ENCODE peak calls at places on chromosomes 11 and 22, in eight cellular contexts. One of them, this sample, is unnamed.

GRCh38 chr11:95358516-95359322 is 127.7 kb upstream of the SESN3 start:
- DNase-seq in heart right ventricle: peak; percentile 40
- DNase-seq in breast epithelium: peak; percentile 71
- DNase-seq in upper lobe of right lung: no peak
- DNase-seq in heart left ventricle: peak; percentile 27
- DNase-seq in thoracic aorta: no peak
- DNase-seq in RWPE1: no peak
- DNase-seq in A549: peak; percentile 1
- DNase-seq in this sample: no peak

GRCh38 chr11:4072668-4073285 is 21.8 kb upstream of the RRM1 start:
- DNase-seq in heart right ventricle: peak; percentile 69
- DNase-seq in breast epithelium: peak; percentile 56
- DNase-seq in upper lobe of right lung: no peak
- DNase-seq in heart left ventricle: peak; percentile 60
- DNase-seq in thoracic aorta: no peak
- DNase-seq in RWPE1: peak; percentile 67
- DNase-seq in A549: peak; percentile 80
- DNase-seq in this sample: peak; percentile 16

GRCh38 chr22:29689872-29690213 is 30.0 kb upstream of the CABP7 start:
- DNase-seq in heart right ventricle: peak; percentile 43
- DNase-seq in breast epithelium: no peak
- DNase-seq in upper lobe of right lung: peak; percentile 78
- DNase-seq in heart left ventricle: peak; percentile 59
- DNase-seq in thoracic aorta: no peak
- DNase-seq in RWPE1: no peak
- DNase-seq in A549: peak; percentile 30
- DNase-seq in this sample: no peak

GRCh38 chr22:49062155-49063039 is 765.3 kb downstream of the BRD1 start:
- DNase-seq in heart right ventricle: no peak
- DNase-seq in breast epithelium: no peak
- DNase-seq in upper lobe of right lung: peak; percentile 46
- DNase-seq in heart left ventricle: no peak
- DNase-seq in thoracic aorta: no peak
- DNase-seq in RWPE1: no peak
- DNase-seq in A549: no peak
- DNase-seq in this sample: no peak

GRCh38 chr22:39478461-39478860 is 21.6 kb downstream of the MGAT3 start:
- DNase-seq in heart right ventricle: no peak
- DNase-seq in breast epithelium: no peak
- DNase-seq in upper lobe of right lung: no peak
- DNase-seq in heart left ventricle: no peak
- DNase-seq in thoracic aorta: no peak
- DNase-seq in RWPE1: no peak
- DNase-seq in A549: no peak
- DNase-seq in this sample: no peak

GRCh38 chr11:68383976-68384501 is 71.6 kb downstream of the LRP5 start:
- DNase-seq in heart right ventricle: peak; percentile 75
- DNase-seq in breast epithelium: no peak
- DNase-seq in upper lobe of right lung: no peak
- DNase-seq in heart left ventricle: peak; percentile 62
- DNase-seq in thoracic aorta: peak; percentile 55
- DNase-seq in RWPE1: peak; percentile 51
- DNase-seq in A549: peak; percentile 60
- DNase-seq in this sample: no peak

GRCh38 chr22:41193829-41194228 is 11.3 kb upstream of the L3MBTL2 start:
- DNase-seq in heart right ventricle: no peak
- DNase-seq in breast epithelium: no peak
- DNase-seq in upper lobe of right lung: no peak
- DNase-seq in heart left ventricle: no peak
- DNase-seq in thoracic aorta: no peak
- DNase-seq in RWPE1: no peak
- DNase-seq in A549: no peak
- DNase-seq in this sample: no peak

GRCh38 chr11:84564180-84564866 is 1062.8 kb downstream of the DLG2 start:
- DNase-seq in heart right ventricle: no peak
- DNase-seq in breast epithelium: no peak
- DNase-seq in upper lobe of right lung: no peak
- DNase-seq in heart left ventricle: no peak
- DNase-seq in thoracic aorta: no peak
- DNase-seq in RWPE1: peak; percentile 37
- DNase-seq in A549: peak; percentile 87
- DNase-seq in this sample: peak; percentile 5

GRCh38 chr22:41913842-41914534 is 886 bp downstream of the SHISA8 start:
- DNase-seq in heart right ventricle: no peak
- DNase-seq in breast epithelium: no peak
- DNase-seq in upper lobe of right lung: no peak
- DNase-seq in heart left ventricle: no peak
- DNase-seq in thoracic aorta: no peak
- DNase-seq in RWPE1: no peak
- DNase-seq in A549: no peak
- DNase-seq in this sample: no peak

GRCh38 chr22:19882446-19883381 is 28.0 kb upstream of the GNB1L start:
- DNase-seq in heart right ventricle: no peak
- DNase-seq in breast epithelium: no peak
- DNase-seq in upper lobe of right lung: peak; percentile 44
- DNase-seq in heart left ventricle: peak; percentile 16
- DNase-seq in thoracic aorta: peak; percentile 0
- DNase-seq in RWPE1: no peak
- DNase-seq in A549: no peak
- DNase-seq in this sample: no peak

GRCh38 chr11:985848-986247 is 50.7 kb downstream of the MUC6 start:
- DNase-seq in heart right ventricle: no peak
- DNase-seq in breast epithelium: no peak
- DNase-seq in upper lobe of right lung: no peak
- DNase-seq in heart left ventricle: no peak
- DNase-seq in thoracic aorta: no peak
- DNase-seq in RWPE1: no peak
- DNase-seq in A549: no peak
- DNase-seq in this sample: no peak

GRCh38 chr11:133515075-133515474 is 17.2 kb downstream of the OPCML start:
- DNase-seq in heart right ventricle: no peak
- DNase-seq in breast epithelium: no peak
- DNase-seq in upper lobe of right lung: no peak
- DNase-seq in heart left ventricle: no peak
- DNase-seq in thoracic aorta: no peak
- DNase-seq in RWPE1: no peak
- DNase-seq in A549: no peak
- DNase-seq in this sample: no peak

GRCh38 chr11:106304274-106304673 is 226.8 kb downstream of the AASDHPPT start:
- DNase-seq in heart right ventricle: no peak
- DNase-seq in breast epithelium: no peak
- DNase-seq in upper lobe of right lung: no peak
- DNase-seq in heart left ventricle: no peak
- DNase-seq in thoracic aorta: no peak
- DNase-seq in RWPE1: no peak
- DNase-seq in A549: no peak
- DNase-seq in this sample: no peak

GRCh38 chr11:7251836-7252682 is at the start of gene SYT9:
- DNase-seq in heart right ventricle: peak; percentile 11
- DNase-seq in breast epithelium: no peak
- DNase-seq in upper lobe of right lung: peak; percentile 79
- DNase-seq in heart left ventricle: peak; percentile 24
- DNase-seq in thoracic aorta: no peak
- DNase-seq in RWPE1: peak; percentile 22
- DNase-seq in A549: peak; percentile 21
- DNase-seq in this sample: no peak

GRCh38 chr11:31826530-31827438 is 15.7 kb upstream of the PAX6 start:
- DNase-seq in heart right ventricle: no peak
- DNase-seq in breast epithelium: no peak
- DNase-seq in upper lobe of right lung: no peak
- DNase-seq in heart left ventricle: no peak
- DNase-seq in thoracic aorta: no peak
- DNase-seq in RWPE1: no peak
- DNase-seq in A549: no peak
- DNase-seq in this sample: no peak

GRCh38 chr22:32331918-32332725 is 25.5 kb upstream of the RFPL3 start:
- DNase-seq in heart right ventricle: no peak
- DNase-seq in breast epithelium: no peak
- DNase-seq in upper lobe of right lung: peak; percentile 52
- DNase-seq in heart left ventricle: no peak
- DNase-seq in thoracic aorta: no peak
- DNase-seq in RWPE1: no peak
- DNase-seq in A549: no peak
- DNase-seq in this sample: no peak

GRCh38 chr22:32333141-32333768 is 24.4 kb upstream of the RFPL3 start:
- DNase-seq in heart right ventricle: no peak
- DNase-seq in breast epithelium: no peak
- DNase-seq in upper lobe of right lung: peak; percentile 32
- DNase-seq in heart left ventricle: peak; percentile 10
- DNase-seq in thoracic aorta: no peak
- DNase-seq in RWPE1: no peak
- DNase-seq in A549: no peak
- DNase-seq in this sample: no peak

GRCh38 chr22:32334640-32335365 is 22.9 kb upstream of the RFPL3 start:
- DNase-seq in heart right ventricle: peak; percentile 34
- DNase-seq in breast epithelium: no peak
- DNase-seq in upper lobe of right lung: peak; percentile 57
- DNase-seq in heart left ventricle: peak; percentile 19
- DNase-seq in thoracic aorta: no peak
- DNase-seq in RWPE1: no peak
- DNase-seq in A549: no peak
- DNase-seq in this sample: no peak

GRCh38 chr22:32335471-32335870 is 22.2 kb upstream of the RFPL3 start:
- DNase-seq in heart right ventricle: no peak
- DNase-seq in breast epithelium: no peak
- DNase-seq in upper lobe of right lung: peak; percentile 34
- DNase-seq in heart left ventricle: peak; percentile 12
- DNase-seq in thoracic aorta: no peak
- DNase-seq in RWPE1: no peak
- DNase-seq in A549: no peak
- DNase-seq in this sample: no peak

DNA sequence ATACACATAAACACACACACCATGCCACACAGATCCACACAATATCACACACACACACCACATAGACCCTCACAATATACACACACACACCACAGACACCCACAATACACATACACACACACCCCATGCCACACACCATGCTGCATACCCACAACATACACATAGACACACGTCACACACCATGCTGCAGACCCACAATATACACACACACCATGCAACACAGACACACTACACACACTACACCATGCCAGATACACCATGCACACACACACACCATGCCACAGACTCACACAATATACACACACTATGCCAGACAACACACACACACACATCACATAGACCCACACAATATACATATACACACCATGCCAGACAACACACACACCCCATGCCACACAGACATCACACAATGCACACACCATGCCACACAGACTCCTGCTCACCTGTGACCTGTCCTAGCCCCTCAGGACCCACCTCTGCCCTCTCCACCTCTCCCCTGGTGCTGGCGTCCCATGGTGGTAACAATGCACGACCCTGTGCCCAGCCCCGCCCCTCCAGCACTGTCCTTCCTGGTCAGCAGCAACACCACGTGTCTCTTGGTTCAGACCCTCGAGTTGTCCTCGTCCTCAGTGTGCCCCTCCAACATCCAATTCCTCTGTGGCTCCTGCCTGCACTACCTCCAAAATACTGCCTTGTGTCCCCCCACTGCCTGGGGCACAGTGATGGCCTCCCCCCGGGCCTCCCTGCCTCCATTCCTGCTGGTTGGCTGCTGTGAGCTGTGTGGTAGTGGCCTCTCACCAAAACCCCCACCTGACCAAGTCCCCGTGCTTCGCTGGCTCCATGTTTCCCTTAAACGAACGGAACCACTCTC is 23.7 kb upstream of the RFPL3 start:
- DNase-seq in heart right ventricle: no peak
- DNase-seq in breast epithelium: no peak
- DNase-seq in upper lobe of right lung: peak; percentile 22
- DNase-seq in heart left ventricle: peak; percentile 6
- DNase-seq in thoracic aorta: no peak
- DNase-seq in RWPE1: no peak
- DNase-seq in A549: no peak
- DNase-seq in this sample: no peak
- H3K27ac ChIP-seq in heart right ventricle: no peak overlapping the region
- H3K27ac ChIP-seq in breast epithelium: no peak overlapping the region
- H3K27ac ChIP-seq in upper lobe of right lung: no peak overlapping the region
- H3K27ac ChIP-seq in heart left ventricle: no peak overlapping the region
- H3K27ac ChIP-seq in thoracic aorta: no peak overlapping the region
- H3K27ac ChIP-seq in RWPE1: no peak overlapping the region
- H3K27ac ChIP-seq in A549: no peak overlapping the region
- H3K27ac ChIP-seq in this sample: no peak overlapping the region

GRCh38 chr22:45435544-45436139 is 22.1 kb downstream of the RIBC2 start:
- DNase-seq in heart right ventricle: peak; percentile 89
- DNase-seq in breast epithelium: peak; percentile 83
- DNase-seq in upper lobe of right lung: peak; percentile 91
- DNase-seq in heart left ventricle: peak; percentile 90
- DNase-seq in thoracic aorta: peak; percentile 68
- DNase-seq in RWPE1: peak; percentile 64
- DNase-seq in A549: peak; percentile 84
- DNase-seq in this sample: peak; percentile 41
- H3K27ac ChIP-seq in heart right ventricle: peak overlapping the region; percentile 78
- H3K27ac ChIP-seq in breast epithelium: peak overlapping the region; percentile 86
- H3K27ac ChIP-seq in upper lobe of right lung: peak overlapping the region; percentile 48
- H3K27ac ChIP-seq in heart left ventricle: peak overlapping the region; percentile 69
- H3K27ac ChIP-seq in thoracic aorta: peak overlapping the region; percentile 67
- H3K27ac ChIP-seq in RWPE1: peak overlapping the region; percentile 33
- H3K27ac ChIP-seq in A549: peak overlapping the region; percentile 81
- H3K27ac ChIP-seq in this sample: no peak overlapping the region

GRCh38 chr11:9473408-9473807 is 12.6 kb downstream of the ZNF143 start:
- DNase-seq in heart right ventricle: no peak
- DNase-seq in breast epithelium: no peak
- DNase-seq in upper lobe of right lung: no peak
- DNase-seq in heart left ventricle: no peak
- DNase-seq in thoracic aorta: no peak
- DNase-seq in RWPE1: no peak
- DNase-seq in A549: no peak
- DNase-seq in this sample: no peak
- H3K27ac ChIP-seq in heart right ventricle: no peak overlapping the region
- H3K27ac ChIP-seq in breast epithelium: no peak overlapping the region
- H3K27ac ChIP-seq in upper lobe of right lung: no peak overlapping the region
- H3K27ac ChIP-seq in heart left ventricle: no peak overlapping the region
- H3K27ac ChIP-seq in thoracic aorta: no peak overlapping the region
- H3K27ac ChIP-seq in RWPE1: no peak overlapping the region
- H3K27ac ChIP-seq in A549: no peak overlapping the region
- H3K27ac ChIP-seq in this sample: no peak overlapping the region

DNA sequence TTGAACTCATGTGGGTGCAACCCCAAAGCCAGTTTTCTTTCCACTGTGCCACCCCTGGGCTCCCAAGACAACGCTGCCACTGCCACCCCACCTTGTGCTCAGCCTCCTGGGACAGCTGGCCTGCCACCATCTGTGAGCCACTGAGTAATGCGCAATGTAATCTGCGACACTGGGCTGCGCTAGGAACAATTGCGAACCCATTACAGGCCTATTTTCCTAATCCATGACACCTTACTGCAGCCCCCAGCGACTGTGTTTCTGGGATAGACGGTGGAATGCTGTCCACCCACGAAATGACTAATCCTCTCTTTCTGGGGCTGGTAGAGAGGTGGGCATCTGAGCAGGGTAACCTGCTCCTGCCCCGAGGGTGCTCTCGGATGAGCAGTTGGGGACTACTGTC is 22.2 kb downstream of the FLRT1 start:
- DNase-seq in heart right ventricle: no peak
- DNase-seq in breast epithelium: no peak
- DNase-seq in upper lobe of right lung: no peak
- DNase-seq in heart left ventricle: no peak
- DNase-seq in thoracic aorta: no peak
- DNase-seq in RWPE1: no peak
- DNase-seq in A549: no peak
- DNase-seq in this sample: no peak
- H3K27ac ChIP-seq in heart right ventricle: no peak overlapping the region
- H3K27ac ChIP-seq in breast epithelium: no peak overlapping the region
- H3K27ac ChIP-seq in upper lobe of right lung: no peak overlapping the region
- H3K27ac ChIP-seq in heart left ventricle: peak overlapping the region; percentile 58
- H3K27ac ChIP-seq in thoracic aorta: no peak overlapping the region
- H3K27ac ChIP-seq in RWPE1: no peak overlapping the region
- H3K27ac ChIP-seq in A549: no peak overlapping the region
- H3K27ac ChIP-seq in this sample: no peak overlapping the region

This sample was measured in epithelial cell of prostate.